ENCODE peak calls at places on chromosomes 5 and 9, in six cellular contexts. H, Z, Q, I, U and E are unnamed samples.

GRCh38 chr5:139655727-139656271 is 7.7 kb downstream of the CXXC5 start:
- DNase-seq in Z (no peak), I (peak; percentile 89), U (no peak), H (peak; percentile 69), Q (no peak), E (no peak)

GRCh38 chr9:35367451-35367850 is 122.5 kb upstream of the RUSC2 start:
- DNase-seq in I (peak; percentile 76), U (no peak), Z (no peak), H (peak; percentile 93), Q (peak; percentile 77), E (no peak)

GRCh38 chr9:99605016-99605743 is 216.5 kb upstream of the NR4A3 start:
- DNase-seq in Q (no peak), H (no peak), Z (no peak), U (no peak), I (no peak), E (no peak)

GRCh38 chr9:15824310-15824709 is 271.5 kb downstream of the CCDC171 start:
- DNase-seq in I (peak; percentile 9), H (peak; percentile 21), Q (no peak), U (no peak), Z (no peak), E (no peak)

GRCh38 chr9:19946446-19947109 is 157.7 kb upstream of the SLC24A2 start:
- DNase-seq in I (peak; percentile 23), H (peak; percentile 21), Z (no peak), Q (peak; percentile 27), U (no peak), E (no peak)

GRCh38 chr5:154483654-154484392 is 5.8 kb upstream of the HAND1 start:
- DNase-seq in I (no peak), Z (no peak), H (no peak), U (peak; percentile 33), Q (no peak), E (peak; percentile 56)

GRCh38 chr9:93397664-93398381 is 53.7 kb upstream of the FAM120A start:
- DNase-seq in Q (no peak), U (no peak), H (peak; percentile 32), I (peak; percentile 7), Z (no peak), E (no peak)

GRCh38 chr9:136487672-136488071 is 4.8 kb upstream of the SEC16A start:
- DNase-seq in Z (no peak), U (no peak), H (no peak), I (no peak), Q (no peak), E (no peak)

GRCh38 chr5:136094189-136094912 is 38.3 kb upstream of the SMAD5 start:
- DNase-seq in Z (no peak), U (no peak), I (no peak), Q (no peak), H (no peak), E (no peak)

GRCh38 chr5:136228358-136228757 is 35.4 kb upstream of the SMIM32 start:
- DNase-seq in U (no peak), Q (no peak), I (no peak), Z (no peak), H (no peak), E (peak; percentile 54)

GRCh38 chr5:55577353-55578060 is 42.7 kb upstream of the PLPP1 start:
- DNase-seq in I (no peak), Z (no peak), U (no peak), H (no peak), Q (no peak), E (no peak)

GRCh38 chr9:81772144-81772543 is 82.8 kb upstream of the TLE1 start:
- DNase-seq in U (no peak), H (peak; percentile 49), I (peak; percentile 28), Z (no peak), Q (no peak), E (no peak)

GRCh38 chr9:101437806-101438232 is 2.2 kb upstream of the ALDOB start:
- DNase-seq in H (no peak), U (no peak), Q (no peak), I (no peak), Z (no peak), E (no peak)

GRCh38 chr9:91162784-91163440 is 198.8 kb downstream of the AUH start:
- DNase-seq in H (no peak), U (no peak), Q (no peak), Z (no peak), I (peak; percentile 86), E (no peak)

GRCh38 chr5:108251350-108251749 is 130.5 kb downstream of the FBXL17 start:
- DNase-seq in Q (no peak), Z (no peak), I (no peak), U (no peak), H (peak; percentile 12), E (no peak)

GRCh38 chr5:137833463-137833862 is 34.2 kb upstream of the MYOT start:
- DNase-seq in Q (peak; percentile 21), H (peak; percentile 47), I (peak; percentile 50), Z (no peak), U (no peak), E (no peak)

GRCh38 chr9:110058304-110058953 is 149.5 kb downstream of the C9orf152 start:
- DNase-seq in Z (peak; percentile 66), U (no peak), H (peak; percentile 52), Q (peak; percentile 66), I (peak; percentile 61), E (peak; percentile 79)

GRCh38 chr9:93949694-93950449 is 5.3 kb downstream of the BARX1 start:
- DNase-seq in U (no peak), Q (no peak), H (no peak), Z (no peak), I (peak; percentile 33), E (peak; percentile 74)

GRCh38 chr9:104247899-104248460 is 153.9 kb downstream of the SMC2 start:
- DNase-seq in Q (no peak), H (no peak), I (no peak), Z (no peak), U (no peak), E (no peak)

GRCh38 chr9:121380941-121381340 is 10.9 kb upstream of the STOM start:
- DNase-seq in U (no peak), Q (no peak), Z (no peak), H (no peak), I (no peak), E (no peak)

GRCh38 chr5:54959673-54960418 is 25.5 kb downstream of the ESM1 start:
- DNase-seq in Z (peak; percentile 7), Q (no peak), I (no peak), H (no peak), U (no peak), E (peak; percentile 67)

GRCh38 chr5:16437974-16438373 is 27.6 kb downstream of the ZNF622 start:
- DNase-seq in H (no peak), I (no peak), Z (no peak), U (no peak), Q (no peak), E (no peak)

GRCh38 chr9:81969971-81970370 is 18.6 kb upstream of the SPATA31D1 start:
- DNase-seq in I (no peak), Z (no peak), Q (no peak), U (no peak), H (peak; percentile 39), E (no peak)

GRCh38 chr9:107712390-107712789 is 222.8 kb upstream of the KLF4 start:
- DNase-seq in Q (peak; percentile 29), Z (no peak), H (peak; percentile 76), I (peak; percentile 52), U (no peak), E (no peak)

GRCh38 chr9:108634669-108635462 is 220.9 kb downstream of the ACTL7B start:
- DNase-seq in H (no peak), I (no peak), Q (no peak), Z (no peak), U (no peak), E (no peak)

GRCh38 chr9:100601216-100601615 is 23.3 kb downstream of the CAVIN4 start:
- DNase-seq in H (peak; percentile 55), I (peak; percentile 67), Q (peak; percentile 19), Z (no peak), U (no peak), E (peak; percentile 81)

GRCh38 chr9:95341262-95342011 is 23.9 kb upstream of the FANCC start:
- DNase-seq in Z (no peak), Q (no peak), U (no peak), I (peak; percentile 31), H (peak; percentile 37), E (peak; percentile 50)

GRCh38 chr5:17444496-17444895 is 53.5 kb upstream of the TAF11L2 start:
- DNase-seq in Z (no peak), H (peak; percentile 44), I (no peak), U (no peak), Q (no peak), E (no peak)

GRCh38 chr9:91939953-91940352 is 10.1 kb downstream of the ROR2 start:
- DNase-seq in U (no peak), H (no peak), I (no peak), Q (no peak), Z (no peak), E (no peak)

GRCh38 chr5:166436857-166437256 is 1854.6 kb upstream of the WWC1 start:
- DNase-seq in H (no peak), U (no peak), I (peak; percentile 67), Z (no peak), Q (no peak), E (no peak)

GRCh38 chr5:18314192-18314778 is 680.0 kb downstream of the TAF11L14 start:
- DNase-seq in U (no peak), Z (no peak), Q (peak; percentile 6), I (peak; percentile 29), H (peak; percentile 20), E (no peak)

GRCh38 chr5:1112596-1113331 is 901 bp upstream of the SLC12A7 start:
- DNase-seq in U (no peak), Q (no peak), I (no peak), H (no peak), Z (no peak), E (no peak)

GRCh38 chr5:50711280-50711679 is 44.8 kb downstream of the PARP8 start:
- DNase-seq in Z (no peak), I (peak; percentile 61), U (no peak), H (peak; percentile 8), Q (no peak), E (no peak)

GRCh38 chr9:776086-776485 is 65.4 kb upstream of the DMRT1 start:
- DNase-seq in U (no peak), I (no peak), Z (no peak), Q (no peak), H (no peak), E (no peak)
- H3K14ac ChIP-seq in U (no peak overlapping the region), I (no peak overlapping the region), Z (no peak overlapping the region), Q (no peak overlapping the region), H (no peak overlapping the region), E (no peak overlapping the region)

GRCh38 chr5:80435476-80435875 is 27.6 kb downstream of the ZFYVE16 start:
- DNase-seq in Z (no peak), Q (peak; percentile 69), U (no peak), H (no peak), I (no peak), E (no peak)
- H4K91ac ChIP-seq in Z (no peak overlapping the region), Q (no peak overlapping the region), U (no peak overlapping the region), H (no peak overlapping the region), I (no peak overlapping the region), E (no peak overlapping the region)

DNA sequence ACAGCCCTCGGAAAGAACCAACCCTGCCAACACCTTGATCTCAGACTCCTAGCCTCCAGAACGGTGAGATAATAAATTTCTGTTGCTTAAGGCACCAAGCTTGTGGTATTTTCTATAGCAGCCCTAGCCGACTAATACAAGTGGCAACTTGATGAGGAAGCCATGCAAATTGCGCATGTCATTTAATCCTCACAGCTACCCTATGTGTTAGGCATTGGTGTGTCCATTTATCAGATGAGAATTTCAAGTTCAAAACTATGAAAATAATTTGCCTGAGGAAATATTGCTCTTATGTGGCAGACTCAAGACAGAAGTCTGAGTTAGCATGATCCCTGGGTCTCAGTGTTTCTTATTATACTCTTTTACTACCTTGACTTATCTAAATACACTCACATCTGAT is 264.0 kb downstream of the PDE4D start:
- DNase-seq in U (no peak), I (no peak), Z (no peak), H (no peak), Q (peak; percentile 67), E (no peak)
- H3K14ac ChIP-seq in U (no peak overlapping the region), I (no peak overlapping the region), Z (no peak overlapping the region), H (no peak overlapping the region), Q (no peak overlapping the region), E (no peak overlapping the region)

GRCh38 chr9:72326643-72327042 is 38.4 kb downstream of the ZFAND5 start:
- DNase-seq in H (no peak), Q (peak; percentile 42), Z (no peak), U (no peak), I (no peak), E (no peak)
- H4K91ac ChIP-seq in H (no peak overlapping the region), Q (no peak overlapping the region), Z (no peak overlapping the region), U (no peak overlapping the region), I (no peak overlapping the region), E (no peak overlapping the region)